ENCODE peak calls at places on chromosomes 2 and 18, in four cellular contexts. One of them, this sample, is unnamed.
A peak's percentile ranks its signal among the peaks of the same experiment; 100 is the strongest.

GRCh38 chr2:235745597-235745996 is 251.8 kb downstream of the AGAP1 start:
- DNase-seq in Calu3: no peak
- DNase-seq in left ventricle myocardium inferior: no peak
- DNase-seq in HTR-8/SVneo: no peak
- DNase-seq in this sample: no peak

GRCh38 chr2:145987797-145988196 is 1467.9 kb upstream of the ZEB2 start:
- DNase-seq in Calu3: no peak
- DNase-seq in left ventricle myocardium inferior: no peak
- DNase-seq in HTR-8/SVneo: no peak
- DNase-seq in this sample: no peak

GRCh38 chr2:28544915-28545589 is 49.2 kb downstream of the PLB1 start:
- DNase-seq in Calu3: peak; percentile 35
- DNase-seq in left ventricle myocardium inferior: no peak
- DNase-seq in HTR-8/SVneo: no peak
- DNase-seq in this sample: no peak

GRCh38 chr2:228786932-228787331 is 484.2 kb downstream of the PID1 start:
- DNase-seq in Calu3: no peak
- DNase-seq in left ventricle myocardium inferior: no peak
- DNase-seq in HTR-8/SVneo: no peak
- DNase-seq in this sample: no peak

GRCh38 chr2:35741556-35741955 is 614.0 kb upstream of the CRIM1 start:
- DNase-seq in Calu3: no peak
- DNase-seq in left ventricle myocardium inferior: no peak
- DNase-seq in HTR-8/SVneo: no peak
- DNase-seq in this sample: no peak

GRCh38 chr18:24633121-24633520 is 172.7 kb downstream of the HRH4 start:
- DNase-seq in Calu3: no peak
- DNase-seq in left ventricle myocardium inferior: no peak
- DNase-seq in HTR-8/SVneo: no peak
- DNase-seq in this sample: no peak

GRCh38 chr2:180257247-180257646 is 250.2 kb upstream of the CWC22 start:
- DNase-seq in Calu3: no peak
- DNase-seq in left ventricle myocardium inferior: no peak
- DNase-seq in HTR-8/SVneo: no peak
- DNase-seq in this sample: no peak

GRCh38 chr2:204108301-204108700 is 171.7 kb downstream of the ICOS start:
- DNase-seq in Calu3: peak; percentile 28
- DNase-seq in left ventricle myocardium inferior: no peak
- DNase-seq in HTR-8/SVneo: peak; percentile 45
- DNase-seq in this sample: peak; percentile 39

GRCh38 chr2:66428986-66429612 is 5.8 kb upstream of the MEIS1 start:
- DNase-seq in Calu3: peak; percentile 34
- DNase-seq in left ventricle myocardium inferior: no peak
- DNase-seq in HTR-8/SVneo: no peak
- DNase-seq in this sample: peak; percentile 80

GRCh38 chr2:170468557-170468956 is 246.6 kb upstream of the SP5 start:
- DNase-seq in Calu3: no peak
- DNase-seq in left ventricle myocardium inferior: no peak
- DNase-seq in HTR-8/SVneo: no peak
- DNase-seq in this sample: no peak

GRCh38 chr2:109317471-109318090 is 188.6 kb downstream of the SH3RF3 start:
- DNase-seq in Calu3: no peak
- DNase-seq in left ventricle myocardium inferior: no peak
- DNase-seq in HTR-8/SVneo: no peak
- DNase-seq in this sample: no peak

GRCh38 chr2:131032393-131032836 is 60.8 kb downstream of the FAM168B start:
- DNase-seq in Calu3: no peak
- DNase-seq in left ventricle myocardium inferior: no peak
- DNase-seq in HTR-8/SVneo: no peak
- DNase-seq in this sample: no peak

GRCh38 chr18:75213610-75214009 is 3.0 kb downstream of the TSHZ1 start:
- DNase-seq in Calu3: no peak
- DNase-seq in left ventricle myocardium inferior: no peak
- DNase-seq in HTR-8/SVneo: no peak
- DNase-seq in this sample: peak; percentile 48

GRCh38 chr2:45191972-45192371 is 182.7 kb upstream of the SIX2 start:
- DNase-seq in Calu3: no peak
- DNase-seq in left ventricle myocardium inferior: peak; percentile 47
- DNase-seq in HTR-8/SVneo: no peak
- DNase-seq in this sample: no peak

GRCh38 chr2:44168684-44169154 is at the start of gene PPM1B:
- DNase-seq in Calu3: peak; percentile 99
- DNase-seq in left ventricle myocardium inferior: peak; percentile 100
- DNase-seq in HTR-8/SVneo: peak; percentile 96
- DNase-seq in this sample: no peak

GRCh38 chr18:8800445-8800844 is 95.1 kb downstream of the MTCL1 start:
- DNase-seq in Calu3: peak; percentile 37
- DNase-seq in left ventricle myocardium inferior: no peak
- DNase-seq in HTR-8/SVneo: peak; percentile 75
- DNase-seq in this sample: no peak

GRCh38 chr2:207161724-207162123 is 4.0 kb downstream of the KLF7 start:
- DNase-seq in Calu3: no peak
- DNase-seq in left ventricle myocardium inferior: no peak
- DNase-seq in HTR-8/SVneo: no peak
- DNase-seq in this sample: no peak

GRCh38 chr2:155695505-155695904 is 637.0 kb downstream of the NR4A2 start:
- DNase-seq in Calu3: no peak
- DNase-seq in left ventricle myocardium inferior: no peak
- DNase-seq in HTR-8/SVneo: no peak
- DNase-seq in this sample: no peak

GRCh38 chr18:1018211-1018651 is 113.6 kb downstream of the ADCYAP1 start:
- DNase-seq in Calu3: no peak
- DNase-seq in left ventricle myocardium inferior: no peak
- DNase-seq in HTR-8/SVneo: no peak
- DNase-seq in this sample: no peak

GRCh38 chr2:113061896-113062770 is 3.1 kb downstream of the IL36RN start:
- DNase-seq in Calu3: no peak
- DNase-seq in left ventricle myocardium inferior: no peak
- DNase-seq in HTR-8/SVneo: no peak
- DNase-seq in this sample: no peak

GRCh38 chr2:144424559-144425240 is 95.2 kb downstream of the ZEB2 start:
- DNase-seq in Calu3: no peak
- DNase-seq in left ventricle myocardium inferior: no peak
- DNase-seq in HTR-8/SVneo: no peak
- DNase-seq in this sample: no peak

GRCh38 chr2:26521054-26521912 is 43.4 kb upstream of the OTOF start:
- DNase-seq in Calu3: peak; percentile 67
- DNase-seq in left ventricle myocardium inferior: no peak
- DNase-seq in HTR-8/SVneo: peak; percentile 46
- DNase-seq in this sample: peak; percentile 65

GRCh38 chr2:46731280-46731679 is 184.3 kb downstream of the MCFD2 start:
- DNase-seq in Calu3: no peak
- DNase-seq in left ventricle myocardium inferior: no peak
- DNase-seq in HTR-8/SVneo: no peak
- DNase-seq in this sample: no peak

GRCh38 chr2:98445167-98445522 is 487 bp downstream of the INPP4A start:
- DNase-seq in Calu3: no peak
- DNase-seq in left ventricle myocardium inferior: no peak
- DNase-seq in HTR-8/SVneo: peak; percentile 44
- DNase-seq in this sample: no peak

GRCh38 chr18:525066-525797 is 24.7 kb upstream of the COLEC12 start:
- DNase-seq in Calu3: no peak
- DNase-seq in left ventricle myocardium inferior: no peak
- DNase-seq in HTR-8/SVneo: peak; percentile 63
- DNase-seq in this sample: no peak

GRCh38 chr2:20641123-20641985 is 9.5 kb downstream of the HS1BP3 start:
- DNase-seq in Calu3: no peak
- DNase-seq in left ventricle myocardium inferior: peak; percentile 18
- DNase-seq in HTR-8/SVneo: no peak
- DNase-seq in this sample: no peak

GRCh38 chr2:145068509-145068908 is 548.6 kb upstream of the ZEB2 start:
- DNase-seq in Calu3: no peak
- DNase-seq in left ventricle myocardium inferior: no peak
- DNase-seq in HTR-8/SVneo: no peak
- DNase-seq in this sample: no peak

GRCh38 chr2:12261993-12262680 is 454.6 kb upstream of the TRIB2 start:
- DNase-seq in Calu3: no peak
- DNase-seq in left ventricle myocardium inferior: no peak
- DNase-seq in HTR-8/SVneo: no peak
- DNase-seq in this sample: no peak

GRCh38 chr18:54162431-54162830 is 62.0 kb downstream of the MBD2 start:
- DNase-seq in Calu3: no peak
- DNase-seq in left ventricle myocardium inferior: no peak
- DNase-seq in HTR-8/SVneo: peak; percentile 26
- DNase-seq in this sample: no peak

GRCh38 chr2:238439093-238439849 is 12.5 kb downstream of the ASB1 start:
- DNase-seq in Calu3: peak; percentile 84
- DNase-seq in left ventricle myocardium inferior: no peak
- DNase-seq in HTR-8/SVneo: peak; percentile 81
- DNase-seq in this sample: peak; percentile 83

GRCh38 chr18:46199515-46200147 is 95.4 kb downstream of the HAUS1 start:
- DNase-seq in Calu3: no peak
- DNase-seq in left ventricle myocardium inferior: no peak
- DNase-seq in HTR-8/SVneo: no peak
- DNase-seq in this sample: peak; percentile 57

GRCh38 chr2:16382451-16382850 is 283.2 kb downstream of the CYRIA start:
- DNase-seq in Calu3: no peak
- DNase-seq in left ventricle myocardium inferior: no peak
- DNase-seq in HTR-8/SVneo: no peak
- DNase-seq in this sample: no peak

GRCh38 chr2:102660574-102660973 is 41.2 kb downstream of the SLC9A2 start:
- DNase-seq in Calu3: no peak
- DNase-seq in left ventricle myocardium inferior: no peak
- DNase-seq in HTR-8/SVneo: no peak
- DNase-seq in this sample: no peak

GRCh38 chr2:211982162-211982561 is 556.4 kb downstream of the ERBB4 start:
- DNase-seq in Calu3: no peak
- DNase-seq in left ventricle myocardium inferior: no peak
- DNase-seq in HTR-8/SVneo: no peak
- DNase-seq in this sample: no peak

GRCh38 chr2:112027767-112028166 is 27.3 kb upstream of the TMEM87B start:
- DNase-seq in Calu3: no peak
- DNase-seq in left ventricle myocardium inferior: no peak
- DNase-seq in HTR-8/SVneo: no peak
- DNase-seq in this sample: no peak

GRCh38 chr2:64737547-64737946 is 83.8 kb upstream of the SERTAD2 start:
- DNase-seq in Calu3: no peak
- DNase-seq in left ventricle myocardium inferior: no peak
- DNase-seq in HTR-8/SVneo: no peak
- DNase-seq in this sample: no peak